ENCODE peak calls at places on chromosomes 2 and 18, in nine cellular contexts. One of them, this sample, is unnamed.

GRCh38 chr18:46412831-46413371 is 244.1 kb downstream of the LOXHD1 start:
- DNase-seq in activated T-helper 9 cell treated with anti-CD3 and anti-CD28 coated beads, Interleukin-2, amount 50 U/mL, for 16 hours: no peak
- DNase-seq in cardiac muscle cell: no peak
- DNase-seq in AML-193: no peak
- DNase-seq in GM13977: no peak
- DNase-seq in NCI-H1417 treated with DMSO at 0.1 percent for 48 hours: no peak
- DNase-seq in stimulated activated CD4-positive, alpha-beta T cell treated with anti-CD3 and anti-CD28 coated beads, Interleukin-1b, Interleukin-23, amount 100 ng/mL, for 48 hours: no peak
- DNase-seq in activated naive CD4-positive, alpha-beta T cell treated with anti-CD3 and anti-CD28 coated beads for 36 hours: no peak
- DNase-seq in substantia nigra: no peak
- DNase-seq in this sample: no peak

GRCh38 chr2:222842517-222843174 is 18.2 kb upstream of the ACSL3 start:
- DNase-seq in activated T-helper 9 cell treated with anti-CD3 and anti-CD28 coated beads, Interleukin-2, amount 50 U/mL, for 16 hours: no peak
- DNase-seq in cardiac muscle cell: peak; percentile 45
- DNase-seq in AML-193: peak; percentile 74
- DNase-seq in GM13977: no peak
- DNase-seq in NCI-H1417 treated with DMSO at 0.1 percent for 48 hours: no peak
- DNase-seq in stimulated activated CD4-positive, alpha-beta T cell treated with anti-CD3 and anti-CD28 coated beads, Interleukin-1b, Interleukin-23, amount 100 ng/mL, for 48 hours: no peak
- DNase-seq in activated naive CD4-positive, alpha-beta T cell treated with anti-CD3 and anti-CD28 coated beads for 36 hours: no peak
- DNase-seq in substantia nigra: no peak
- DNase-seq in this sample: no peak

GRCh38 chr2:73971722-73972121 is 13.0 kb upstream of the TET3 start:
- DNase-seq in activated T-helper 9 cell treated with anti-CD3 and anti-CD28 coated beads, Interleukin-2, amount 50 U/mL, for 16 hours: no peak
- DNase-seq in cardiac muscle cell: no peak
- DNase-seq in AML-193: no peak
- DNase-seq in GM13977: no peak
- DNase-seq in NCI-H1417 treated with DMSO at 0.1 percent for 48 hours: no peak
- DNase-seq in stimulated activated CD4-positive, alpha-beta T cell treated with anti-CD3 and anti-CD28 coated beads, Interleukin-1b, Interleukin-23, amount 100 ng/mL, for 48 hours: no peak
- DNase-seq in activated naive CD4-positive, alpha-beta T cell treated with anti-CD3 and anti-CD28 coated beads for 36 hours: no peak
- DNase-seq in substantia nigra: no peak
- DNase-seq in this sample: no peak

GRCh38 chr2:204160991-204161390 is 224.4 kb downstream of the ICOS start:
- DNase-seq in activated T-helper 9 cell treated with anti-CD3 and anti-CD28 coated beads, Interleukin-2, amount 50 U/mL, for 16 hours: no peak
- DNase-seq in cardiac muscle cell: no peak
- DNase-seq in AML-193: no peak
- DNase-seq in GM13977: no peak
- DNase-seq in NCI-H1417 treated with DMSO at 0.1 percent for 48 hours: no peak
- DNase-seq in stimulated activated CD4-positive, alpha-beta T cell treated with anti-CD3 and anti-CD28 coated beads, Interleukin-1b, Interleukin-23, amount 100 ng/mL, for 48 hours: no peak
- DNase-seq in activated naive CD4-positive, alpha-beta T cell treated with anti-CD3 and anti-CD28 coated beads for 36 hours: no peak
- DNase-seq in substantia nigra: no peak
- DNase-seq in this sample: no peak

GRCh38 chr2:190407662-190408537 is at the start of gene MFSD6:
- DNase-seq in activated T-helper 9 cell treated with anti-CD3 and anti-CD28 coated beads, Interleukin-2, amount 50 U/mL, for 16 hours: peak; percentile 43
- DNase-seq in cardiac muscle cell: no peak
- DNase-seq in AML-193: no peak
- DNase-seq in GM13977: peak; percentile 81
- DNase-seq in NCI-H1417 treated with DMSO at 0.1 percent for 48 hours: no peak
- DNase-seq in stimulated activated CD4-positive, alpha-beta T cell treated with anti-CD3 and anti-CD28 coated beads, Interleukin-1b, Interleukin-23, amount 100 ng/mL, for 48 hours: peak; percentile 39
- DNase-seq in activated naive CD4-positive, alpha-beta T cell treated with anti-CD3 and anti-CD28 coated beads for 36 hours: peak; percentile 59
- DNase-seq in substantia nigra: no peak
- DNase-seq in this sample: no peak

GRCh38 chr2:226649871-226650660 is 149.6 kb downstream of the IRS1 start:
- DNase-seq in activated T-helper 9 cell treated with anti-CD3 and anti-CD28 coated beads, Interleukin-2, amount 50 U/mL, for 16 hours: peak; percentile 24
- DNase-seq in cardiac muscle cell: peak; percentile 98
- DNase-seq in AML-193: peak; percentile 81
- DNase-seq in GM13977: peak; percentile 45
- DNase-seq in NCI-H1417 treated with DMSO at 0.1 percent for 48 hours: no peak
- DNase-seq in stimulated activated CD4-positive, alpha-beta T cell treated with anti-CD3 and anti-CD28 coated beads, Interleukin-1b, Interleukin-23, amount 100 ng/mL, for 48 hours: peak; percentile 50
- DNase-seq in activated naive CD4-positive, alpha-beta T cell treated with anti-CD3 and anti-CD28 coated beads for 36 hours: peak; percentile 74
- DNase-seq in substantia nigra: no peak
- DNase-seq in this sample: peak; percentile 33

GRCh38 chr2:159617651-159618050 is 1.3 kb upstream of the BAZ2B start:
- DNase-seq in activated T-helper 9 cell treated with anti-CD3 and anti-CD28 coated beads, Interleukin-2, amount 50 U/mL, for 16 hours: no peak
- DNase-seq in cardiac muscle cell: peak; percentile 61
- DNase-seq in AML-193: no peak
- DNase-seq in GM13977: no peak
- DNase-seq in NCI-H1417 treated with DMSO at 0.1 percent for 48 hours: no peak
- DNase-seq in stimulated activated CD4-positive, alpha-beta T cell treated with anti-CD3 and anti-CD28 coated beads, Interleukin-1b, Interleukin-23, amount 100 ng/mL, for 48 hours: no peak
- DNase-seq in activated naive CD4-positive, alpha-beta T cell treated with anti-CD3 and anti-CD28 coated beads for 36 hours: no peak
- DNase-seq in substantia nigra: no peak
- DNase-seq in this sample: no peak

GRCh38 chr18:26819046-26819445 is 46.5 kb downstream of the AQP4 start:
- DNase-seq in activated T-helper 9 cell treated with anti-CD3 and anti-CD28 coated beads, Interleukin-2, amount 50 U/mL, for 16 hours: no peak
- DNase-seq in cardiac muscle cell: no peak
- DNase-seq in AML-193: no peak
- DNase-seq in GM13977: no peak
- DNase-seq in NCI-H1417 treated with DMSO at 0.1 percent for 48 hours: no peak
- DNase-seq in stimulated activated CD4-positive, alpha-beta T cell treated with anti-CD3 and anti-CD28 coated beads, Interleukin-1b, Interleukin-23, amount 100 ng/mL, for 48 hours: no peak
- DNase-seq in activated naive CD4-positive, alpha-beta T cell treated with anti-CD3 and anti-CD28 coated beads for 36 hours: no peak
- DNase-seq in substantia nigra: no peak
- DNase-seq in this sample: no peak

This sample was measured in GM12878.